ENCODE peak calls at places on chromosomes 13 and 19, in ten cellular contexts. W is suprapubic skin, B is cardiac muscle cell, P is endodermal cell, G is ascending aorta, M is thyroid gland, J is fibroblast of lung, I is IMR-90, C is heart right ventricle, U is tibial nerve. D is an unnamed sample. For H3K9me3, the result is how much of the 10 kb centered on the place peaks cover.

GRCh38 chr13:81957121-81957520 is 1616.2 kb upstream of the SPRY2 start:
- DNase-seq in W (no peak), B (no peak), P (peak), G (no peak), M (no peak), J (no peak), I (no peak), C (no peak), U (no peak), D (no peak)

GRCh38 chr19:41263042-41263849 is 926 bp upstream of the HNRNPUL1 start:
- DNase-seq in W (peak), B (peak), P (peak), G (peak), M (peak), J (peak), I (peak), C (peak), U (peak), D (peak)

GRCh38 chr19:34336781-34337271 is 28.2 kb upstream of the GPI start:
- DNase-seq in W (no peak), B (peak), P (no peak), G (no peak), M (no peak), J (no peak), I (peak), C (peak), U (no peak), D (no peak)

GRCh38 chr13:60838581-60838980 is 441.6 kb downstream of the TDRD3 start:
- DNase-seq in W (no peak), B (no peak), P (no peak), G (no peak), M (no peak), J (peak), I (no peak), C (no peak), U (no peak), D (no peak)

GRCh38 chr19:56099638-56100539 is 21.2 kb downstream of the ZNF787 start:
- DNase-seq in W (no peak), B (no peak), P (no peak), G (no peak), M (no peak), J (no peak), I (no peak), C (no peak), U (no peak), D (no peak)

GRCh38 chr19:52664461-52664860 is 26.3 kb upstream of the ZNF83 start:
- DNase-seq in W (no peak), B (no peak), P (no peak), G (no peak), M (peak), J (no peak), I (no peak), C (no peak), U (no peak), D (no peak)

GRCh38 chr19:33005440-33005839 is 33.4 kb downstream of the FAAP24 start:
- DNase-seq in W (no peak), B (no peak), P (peak), G (no peak), M (no peak), J (no peak), I (no peak), C (no peak), U (no peak), D (no peak)

GRCh38 chr19:33891773-33892172 is 95.1 kb downstream of the KCTD15 start:
- DNase-seq in W (no peak), B (no peak), P (no peak), G (no peak), M (no peak), J (no peak), I (no peak), C (no peak), U (no peak), D (no peak)

GRCh38 chr19:31718898-31719297 is 369.7 kb upstream of the TSHZ3 start:
- DNase-seq in W (no peak), B (no peak), P (no peak), G (no peak), M (no peak), J (peak), I (no peak), C (no peak), U (no peak), D (no peak)

GRCh38 chr13:41645313-41645712 is 188.0 kb downstream of the RGCC start:
- DNase-seq in W (peak), B (peak), P (no peak), G (no peak), M (peak), J (peak), I (peak), C (no peak), U (peak), D (no peak)

GRCh38 chr19:45934551-45935230 is 20.1 kb upstream of the NANOS2 start:
- DNase-seq in W (no peak), B (no peak), P (no peak), G (no peak), M (no peak), J (no peak), I (no peak), C (no peak), U (no peak), D (no peak)

GRCh38 chr19:38977445-38978314 is 2.1 kb upstream of the FBXO17 start:
- DNase-seq in W (no peak), B (no peak), P (no peak), G (no peak), M (no peak), J (peak), I (peak), C (no peak), U (no peak), D (no peak)

GRCh38 chr13:35984776-35985453 is 146.3 kb downstream of the DCLK1 start:
- DNase-seq in W (no peak), B (no peak), P (peak), G (no peak), M (no peak), J (no peak), I (no peak), C (no peak), U (no peak), D (no peak)

GRCh38 chr13:60572003-60572792 is 175.2 kb downstream of the TDRD3 start:
- DNase-seq in W (no peak), B (peak), P (peak), G (no peak), M (no peak), J (peak), I (peak), C (no peak), U (no peak), D (no peak)

GRCh38 chr13:111177803-111178389 is 62.8 kb downstream of the ARHGEF7 start:
- DNase-seq in W (no peak), B (peak), P (no peak), G (no peak), M (no peak), J (peak), I (peak), C (no peak), U (no peak), D (no peak)

GRCh38 chr13:113122571-113123225 is at the start of gene F10:
- DNase-seq in W (no peak), B (peak), P (peak), G (no peak), M (no peak), J (peak), I (peak), C (peak), U (peak), D (no peak)

GRCh38 chr13:107066355-107066754 is 498.4 kb upstream of the ARGLU1 start:
- DNase-seq in W (no peak), B (no peak), P (no peak), G (no peak), M (no peak), J (no peak), I (peak), C (no peak), U (no peak), D (no peak)

GRCh38 chr13:111954681-111955411 is 112.1 kb upstream of the SOX1 start:
- DNase-seq in W (no peak), B (no peak), P (peak), G (no peak), M (no peak), J (no peak), I (no peak), C (no peak), U (no peak), D (no peak)

GRCh38 chr19:45406957-45407375 is 522 bp downstream of the POLR1G start:
- DNase-seq in W (no peak), B (no peak), P (no peak), G (no peak), M (no peak), J (no peak), I (no peak), C (no peak), U (no peak), D (no peak)

GRCh38 chr19:51750381-51751124 is 1.1 kb downstream of the FPR1 start:
- DNase-seq in W (no peak), B (peak), P (no peak), G (no peak), M (no peak), J (peak), I (no peak), C (no peak), U (no peak), D (no peak)

DNA sequence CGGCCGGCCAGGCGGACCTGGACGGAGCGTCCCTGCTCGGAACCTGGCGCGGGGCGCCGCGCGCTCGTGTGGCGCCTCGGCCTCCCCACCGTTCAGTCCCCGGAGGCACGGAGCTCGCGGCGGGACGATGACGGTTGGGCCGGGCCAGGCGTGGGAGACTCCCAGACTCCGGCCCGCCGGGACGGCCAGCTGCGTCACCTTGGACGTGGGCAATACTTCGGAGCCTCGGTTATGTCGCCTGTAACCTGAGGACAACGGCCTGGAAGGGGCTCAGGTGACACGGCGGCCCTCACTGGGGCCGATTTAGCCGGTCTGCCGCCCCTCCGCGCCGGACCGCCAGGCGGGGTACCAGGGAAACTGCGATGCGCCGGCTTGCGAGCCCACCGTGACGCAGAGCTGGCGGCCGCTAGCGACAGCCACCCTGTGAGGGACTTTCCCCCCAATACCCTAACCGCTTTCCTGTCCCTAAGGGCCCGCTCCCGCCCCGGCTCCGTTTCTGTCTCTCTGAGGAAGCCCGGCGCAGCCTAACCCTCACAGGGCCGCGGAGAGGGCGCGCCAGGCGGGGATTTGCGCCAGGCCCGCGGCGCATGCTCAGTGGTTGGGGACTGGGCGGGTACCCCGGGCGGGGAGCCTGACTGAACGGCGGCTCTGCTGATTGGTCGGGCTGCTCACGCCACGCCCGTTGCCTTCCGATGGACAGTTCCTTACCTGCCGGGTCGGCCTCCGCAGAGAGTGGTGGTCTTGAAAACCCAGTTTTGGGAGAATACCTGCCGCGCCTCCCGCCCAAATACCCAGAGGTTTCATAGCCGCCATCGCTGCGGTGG is 109.5 kb upstream of the DOCK9 start:
- DNase-seq in W (peak), B (peak), P (peak), G (peak), M (peak), J (peak), I (peak), C (peak), U (peak), D (peak)
- TF ChIP-seq CTCF in W (no peak), B (peak), P (peak), G (no peak), M (no peak), J (peak), I (peak), C (no peak), U (peak), D (peak)

DNA sequence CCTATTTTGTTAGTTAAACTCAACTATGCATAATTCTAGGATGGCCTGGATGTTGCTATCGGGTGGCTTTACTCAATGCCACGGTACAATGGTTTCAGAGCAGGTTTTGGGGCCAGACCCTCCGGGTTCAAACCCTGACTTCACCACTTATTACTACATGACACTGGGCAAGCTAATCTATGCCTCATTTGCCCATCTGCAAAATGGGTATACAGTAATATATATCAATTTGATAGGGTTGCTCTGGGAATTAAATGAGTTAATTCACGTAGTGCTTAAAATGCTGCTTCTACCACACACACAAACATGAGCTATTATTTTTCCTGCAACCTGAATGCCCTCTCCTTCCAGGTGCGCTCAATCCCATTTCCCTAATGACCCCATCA is 839 bp downstream of the ESD start:
- DNase-seq in W (no peak), B (no peak), P (no peak), G (no peak), M (no peak), J (no peak), I (no peak), C (no peak), U (no peak), D (no peak)
- H3K9me3 ChIP-seq in W (under half), B (under half), P (under half), G (under half), M (under half), J (under half), I (under half), C (under half), U (under half), D (under half)

DNA sequence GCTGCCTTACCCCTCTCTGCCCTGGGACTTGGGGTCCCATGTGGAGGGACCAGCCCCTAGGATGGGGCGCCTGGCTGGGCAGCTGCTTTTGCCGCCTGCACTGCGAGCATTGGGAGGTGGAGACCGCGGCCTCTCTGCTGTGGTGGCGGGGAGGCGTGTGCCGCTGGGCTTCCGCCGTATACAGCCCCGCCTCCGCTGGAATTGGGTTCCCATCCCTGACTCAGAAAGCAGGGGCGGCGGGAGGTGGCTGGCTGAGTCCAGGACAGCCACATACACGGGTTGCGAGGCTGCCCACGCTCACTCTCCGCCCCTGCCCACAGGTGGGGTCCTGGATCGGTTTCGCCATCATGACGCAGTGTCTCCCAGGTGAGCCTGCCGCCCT is 6.6 kb downstream of the NDUFB7 start:
- DNase-seq in W (no peak), B (no peak), P (no peak), G (no peak), M (no peak), J (no peak), I (no peak), C (no peak), U (no peak), D (no peak)
- H3K27ac ChIP-seq in W (no peak), B (no peak), P (no peak), G (no peak), M (no peak), J (no peak), I (no peak), C (no peak), U (no peak), D (no peak)

GRCh38 chr13:52845766-52846566 is 2.5 kb downstream of the PCDH8 start:
- DNase-seq in W (no peak), B (peak), P (peak), G (no peak), M (peak), J (peak), I (no peak), C (no peak), U (no peak), D (no peak)
- TF ChIP-seq CTCF in W (no peak), B (peak), P (peak), G (no peak), M (peak), J (no peak), I (peak), C (no peak), U (peak), D (no peak)

DNA sequence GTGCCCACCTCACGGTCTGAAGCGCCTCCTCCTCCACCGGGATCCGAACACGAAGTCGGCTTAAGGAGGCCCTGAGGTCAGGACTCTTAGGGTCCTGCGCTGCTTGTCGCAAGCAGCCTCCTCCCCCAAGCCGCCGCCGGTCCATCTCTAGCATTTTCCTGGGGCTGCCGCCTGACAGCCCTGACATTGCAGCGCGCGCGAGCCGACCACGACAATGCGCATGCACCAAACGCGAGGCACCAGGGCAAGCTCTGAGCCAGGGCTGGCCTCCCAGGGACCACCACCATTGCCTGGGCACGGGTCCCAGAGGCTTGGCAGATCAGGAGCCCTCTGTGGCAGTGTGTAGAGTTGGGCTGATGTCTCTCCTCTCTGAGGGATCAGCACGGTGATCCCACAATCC is 63.8 kb upstream of the ZNF420 start:
- DNase-seq in W (no peak), B (no peak), P (no peak), G (no peak), M (no peak), J (no peak), I (no peak), C (no peak), U (no peak), D (no peak)
- H3K9me3 ChIP-seq in W (under half), B (under half), P (under half), G (under half), M (under half), J (under half), I (half or more), C (half or more), U (under half), D (under half)

DNA sequence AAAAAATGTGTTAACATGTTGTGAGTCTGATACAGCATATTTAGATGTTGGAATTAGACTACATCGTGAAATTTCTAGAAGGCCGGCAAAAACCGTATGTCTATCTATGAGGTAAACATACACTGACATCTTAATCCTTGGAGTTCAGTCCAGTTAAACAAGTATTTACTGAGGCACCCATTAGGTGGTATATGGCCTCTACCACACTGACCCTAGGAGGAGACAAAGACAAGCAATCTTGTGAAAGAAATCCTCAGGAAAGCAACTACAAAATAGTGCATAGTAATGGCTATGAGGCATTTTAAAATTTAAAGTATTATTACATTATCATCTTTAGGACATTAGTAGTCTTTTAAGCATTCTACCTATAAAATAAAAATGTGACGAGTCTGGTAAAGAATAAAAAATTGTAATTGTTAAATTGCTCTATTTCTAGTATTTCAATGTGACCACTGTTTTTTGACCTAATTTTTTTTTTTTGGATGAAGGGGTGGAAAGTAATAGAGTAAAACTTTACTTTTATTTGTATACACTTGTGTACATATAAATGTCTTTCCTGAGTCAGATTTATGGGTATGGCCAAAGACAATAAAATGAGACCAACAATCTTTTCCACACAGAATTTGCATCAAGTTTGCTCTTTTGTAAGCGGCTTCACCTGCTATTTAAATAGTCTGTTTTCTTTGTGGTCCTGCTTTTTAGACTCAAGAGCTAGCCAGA is 50.5 kb downstream of the KATNAL1 start:
- DNase-seq in W (no peak), B (peak), P (no peak), G (no peak), M (no peak), J (no peak), I (no peak), C (no peak), U (no peak), D (no peak)
- H3K27ac ChIP-seq in W (no peak), B (peak), P (peak), G (no peak), M (no peak), J (no peak), I (no peak), C (no peak), U (no peak), D (no peak)

GRCh38 chr19:47228168-47228936 is 2.6 kb downstream of the BBC3 start:
- DNase-seq in W (peak), B (no peak), P (peak), G (no peak), M (peak), J (no peak), I (peak), C (no peak), U (no peak), D (no peak)

GRCh38 chr19:47227347-47228167 is 3.4 kb downstream of the BBC3 start:
- DNase-seq in W (peak), B (peak), P (peak), G (peak), M (peak), J (peak), I (peak), C (peak), U (peak), D (peak)

GRCh38 chr19:47226426-47227346 is 4.3 kb downstream of the BBC3 start:
- DNase-seq in W (peak), B (peak), P (no peak), G (peak), M (peak), J (peak), I (peak), C (peak), U (peak), D (peak)

GRCh38 chr19:47228937-47229673 is 1.9 kb downstream of the BBC3 start:
- DNase-seq in W (no peak), B (no peak), P (peak), G (no peak), M (no peak), J (peak), I (peak), C (no peak), U (no peak), D (no peak)

DNA sequence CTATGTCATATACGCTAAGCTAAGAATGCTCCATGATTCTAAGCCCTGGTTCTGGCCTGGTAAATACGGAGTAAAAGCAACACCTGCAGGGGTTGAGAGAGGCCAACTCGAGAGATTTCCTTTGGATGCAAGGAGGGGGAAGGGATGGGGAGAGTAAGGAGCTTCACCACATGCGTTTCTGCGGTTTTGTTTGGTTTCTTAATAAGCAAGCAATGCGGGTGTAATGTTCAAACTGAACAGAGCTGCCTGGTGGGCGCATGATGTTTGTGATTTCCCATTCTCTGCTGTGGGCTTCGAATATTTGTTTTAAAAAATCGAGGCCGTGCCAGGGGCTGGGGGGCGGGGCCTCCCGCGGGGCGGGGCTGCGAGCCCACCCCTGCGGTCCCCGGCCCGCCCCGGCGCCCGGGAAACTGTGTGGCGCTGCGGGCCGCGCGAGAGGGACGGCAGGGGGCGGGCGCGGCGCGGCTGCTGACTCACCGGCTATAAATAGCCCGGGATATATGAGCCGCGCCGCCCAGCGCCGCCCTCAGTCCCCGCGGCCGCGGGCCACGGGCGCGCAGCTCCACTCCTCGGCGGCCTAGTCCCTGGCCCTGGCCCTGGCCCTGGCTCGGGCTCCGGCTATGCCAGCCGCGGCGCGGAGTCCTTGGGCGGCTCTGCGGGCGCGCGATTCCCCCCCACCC is 5.1 kb downstream of the BBC3 start:
- DNase-seq in W (peak), B (peak), P (peak), G (no peak), M (peak), J (peak), I (peak), C (peak), U (peak), D (peak)
- TF ChIP-seq CTCF in W (no peak), B (peak), P (peak), G (peak), M (no peak), J (no peak), I (peak), C (peak), U (peak), D (peak)